ENCODE peak calls at places on chromosomes 5 and 9, in four cellular contexts. L, P, J and H are unnamed samples.

GRCh38 chr5:133707629-133708028 is 95.3 kb upstream of the FSTL4 start:
- DNase-seq in P (no peak), J (no peak), L (no peak), H (no peak)

GRCh38 chr5:1725641-1726468 is 73.8 kb downstream of the MRPL36 start:
- DNase-seq in P (no peak), L (no peak), J (no peak), H (no peak)

GRCh38 chr5:77156379-77156778 is 54.1 kb upstream of the PDE8B start:
- DNase-seq in P (no peak), L (no peak), J (no peak), H (no peak)

GRCh38 chr5:180208435-180209081 is 453 bp downstream of the RASGEF1C start:
- DNase-seq in P (no peak), J (no peak), L (peak; percentile 6), H (peak; percentile 3)

GRCh38 chr9:94717656-94718225 is 8.8 kb upstream of the AOPEP start:
- DNase-seq in L (peak; percentile 81), P (no peak), J (peak; percentile 47), H (peak; percentile 23)

GRCh38 chr9:128034821-128035764 is 32.0 kb downstream of the NAIF1 start:
- DNase-seq in L (peak; percentile 91), P (peak; percentile 60), J (peak; percentile 55), H (peak; percentile 91)

GRCh38 chr9:95116002-95116819 is 201.3 kb downstream of the FANCC start:
- DNase-seq in L (peak; percentile 80), J (no peak), P (no peak), H (no peak)

GRCh38 chr5:147093138-147093537 is 141.7 kb upstream of the STK32A start:
- DNase-seq in P (no peak), L (no peak), J (peak; percentile 43), H (peak; percentile 6)

GRCh38 chr5:150053231-150053626 is 33.1 kb downstream of the CSF1R start:
- DNase-seq in P (no peak), J (peak; percentile 84), L (peak; percentile 90), H (peak; percentile 74)

GRCh38 chr5:148636353-148636752 is 18.0 kb downstream of the HTR4 start:
- DNase-seq in P (no peak), J (no peak), L (no peak), H (no peak)

GRCh38 chr5:149445739-149446369 is 66.8 kb upstream of the IL17B start:
- DNase-seq in P (no peak), J (peak; percentile 99), L (peak; percentile 93), H (peak; percentile 91)

GRCh38 chr5:174317261-174317894 is 271.9 kb downstream of the NSG2 start:
- DNase-seq in P (no peak), J (peak; percentile 45), L (peak; percentile 80), H (peak; percentile 80)

GRCh38 chr9:127572961-127573727 is 38.9 kb upstream of the STXBP1 start:
- DNase-seq in P (no peak), L (peak; percentile 49), J (peak; percentile 80), H (peak; percentile 95)

GRCh38 chr5:58722160-58722559 is 139.3 kb downstream of the RAB3C start:
- DNase-seq in J (no peak), L (no peak), P (no peak), H (no peak)

GRCh38 chr9:109739760-109740159 is 40.2 kb upstream of the PALM2AKAP2 start:
- DNase-seq in L (peak; percentile 29), P (no peak), J (no peak), H (no peak)

GRCh38 chr9:69502671-69503301 is 169.4 kb downstream of the APBA1 start:
- DNase-seq in J (peak; percentile 57), P (no peak), L (peak; percentile 11), H (peak; percentile 56)

GRCh38 chr9:133031496-133031911 is 707 bp downstream of the GTF3C5 start:
- DNase-seq in L (peak; percentile 39), J (no peak), P (no peak), H (no peak)

GRCh38 chr9:133111461-133112360 is 9.3 kb downstream of the RALGDS start:
- DNase-seq in L (no peak), P (no peak), J (no peak), H (no peak)

GRCh38 chr5:56763711-56764466 is 51.5 kb upstream of the MAP3K1 start:
- DNase-seq in P (no peak), J (peak; percentile 29), L (peak; percentile 22), H (peak; percentile 59)

DNA sequence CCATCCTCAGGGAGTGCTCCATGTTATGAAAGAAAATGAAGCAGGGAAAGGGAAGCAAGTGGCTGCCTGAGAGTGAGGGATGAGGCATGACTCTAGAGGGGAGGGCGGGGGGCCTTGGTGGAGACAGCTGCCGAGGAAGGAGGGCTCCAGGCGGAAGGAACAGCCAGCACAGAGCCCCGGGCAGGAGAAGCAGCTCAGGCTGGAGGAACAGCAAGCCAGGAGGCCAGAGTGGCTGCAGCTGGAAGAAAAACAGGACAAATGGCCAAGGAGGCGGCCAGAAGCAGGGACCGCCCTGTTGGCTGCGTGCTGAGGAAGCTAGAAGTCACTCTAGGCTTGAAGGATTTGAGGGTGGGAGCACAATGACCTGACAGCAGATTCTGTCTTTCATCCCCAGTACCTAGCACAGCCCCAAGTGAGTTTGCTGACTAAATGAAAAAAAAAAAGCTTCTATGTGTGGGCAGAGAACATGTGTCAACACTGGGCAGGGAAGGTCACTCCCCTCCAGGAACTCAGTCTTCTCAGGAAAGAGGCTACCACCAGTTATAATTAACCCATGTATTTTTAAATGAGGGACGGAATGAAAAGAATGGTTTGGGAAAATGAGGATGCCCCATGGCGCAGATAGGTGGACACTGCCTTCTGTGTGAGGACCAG is 142.8 kb downstream of the DCP2 start:
- DNase-seq in P (no peak), J (no peak), L (no peak), H (no peak)
- H3K9ac ChIP-seq in P (no peak overlapping the region), J (no peak overlapping the region), L (no peak overlapping the region), H (peak overlapping the region; percentile 17)

GRCh38 chr9:33620738-33621439 is 96.8 kb downstream of the ANKRD18B start:
- DNase-seq in J (peak; percentile 84), P (no peak), L (peak; percentile 62), H (peak; percentile 86)
- H3K9ac ChIP-seq in J (no peak overlapping the region), P (no peak overlapping the region), L (no peak overlapping the region), H (peak overlapping the region; percentile 50)

DNA sequence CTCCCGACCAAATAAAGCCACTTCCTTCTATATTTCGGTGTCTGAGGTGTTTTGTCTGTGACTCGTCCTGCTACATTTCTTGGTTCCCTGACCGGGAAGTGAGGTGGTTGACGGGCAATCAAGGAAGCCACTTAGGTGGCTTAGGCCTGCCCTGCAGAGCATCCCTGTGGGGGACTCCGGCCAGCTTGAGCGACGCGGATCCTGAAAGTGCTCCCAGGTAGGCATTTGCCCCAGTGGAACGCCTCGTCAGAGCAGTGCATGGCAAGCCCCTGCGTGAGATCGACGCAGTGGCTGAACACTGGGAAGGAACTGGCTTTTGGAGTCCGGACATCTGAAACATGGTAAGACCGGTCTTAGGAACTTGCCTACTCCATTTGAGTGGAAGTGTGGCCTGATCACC is 157.2 kb upstream of the COX7C start:
- DNase-seq in L (peak; percentile 26), P (no peak), J (no peak), H (no peak)
- H3K9ac ChIP-seq in L (no peak overlapping the region), P (no peak overlapping the region), J (no peak overlapping the region), H (no peak overlapping the region)

DNA sequence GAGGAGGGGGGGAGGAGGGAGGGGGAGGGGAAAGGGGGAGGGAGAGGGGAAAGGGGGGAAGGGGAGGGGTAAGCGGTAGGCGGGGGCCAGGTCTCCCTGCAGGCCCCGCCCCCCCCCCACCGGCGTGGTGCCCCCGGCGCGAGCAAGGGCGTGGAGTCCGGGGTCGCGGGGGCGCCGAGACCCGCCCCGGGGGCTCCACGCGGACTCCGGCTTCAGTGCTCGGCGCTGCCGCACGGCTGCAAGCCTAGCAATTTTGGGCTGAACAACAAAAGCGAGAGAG is 10.8 kb downstream of the C9orf50 start:
- DNase-seq in J (no peak), L (no peak), P (no peak), H (no peak)
- H3K9ac ChIP-seq in J (peak overlapping the region; percentile 67), L (peak overlapping the region; percentile 82), P (no peak overlapping the region), H (peak overlapping the region; percentile 97)

DNA sequence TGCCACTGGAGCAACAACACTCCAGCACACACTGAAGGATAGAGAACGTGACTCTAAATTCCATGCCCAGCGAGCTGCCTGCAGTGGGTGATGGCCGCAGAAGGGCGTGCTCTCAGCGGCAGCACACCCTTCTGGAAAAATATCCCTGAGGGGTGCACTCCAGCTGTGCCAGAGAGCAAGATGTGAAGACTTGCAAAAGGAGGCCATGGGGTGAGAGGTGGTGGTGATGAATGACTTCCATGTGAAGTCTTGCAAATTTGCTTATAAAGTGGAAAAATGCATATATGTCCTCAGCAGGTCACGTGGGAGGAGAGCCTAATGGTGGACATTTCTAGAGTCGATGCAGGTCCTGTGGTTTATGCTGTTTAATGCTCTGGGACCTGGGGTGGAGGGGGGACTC is 39.8 kb upstream of the COL5A1 start:
- DNase-seq in L (no peak), J (peak; percentile 61), P (no peak), H (no peak)
- H3K9ac ChIP-seq in L (no peak overlapping the region), J (no peak overlapping the region), P (no peak overlapping the region), H (peak overlapping the region; percentile 14)

GRCh38 chr5:6730407-6730806 is 17.2 kb downstream of the TENT4A start:
- DNase-seq in J (no peak), P (no peak), L (no peak), H (no peak)
- H3K9ac ChIP-seq in J (no peak overlapping the region), P (no peak overlapping the region), L (no peak overlapping the region), H (no peak overlapping the region)